ENCODE peak calls at places on chromosome 9, in seven cellular contexts. J is mesothelial cell of epicardium; N is upper lobe of left lung; X is activated CD4-positive, alpha-beta T cell treated with anti-CD3 and anti-CD28 coated beads, Interleukin-2, amount 10 ng/mL, durations not matched to agents 7 days and 5 days; Q is aorta; D is HCT116; C is neural crest cell. P is an unnamed sample.

GRCh38 chr9:136341042-136341655 is 13.8 kb downstream of the GPSM1 start:
- DNase-seq in J (no peak), N (no peak), X (no peak), Q (no peak), D (no peak), C (no peak), P (no peak)

GRCh38 chr9:69975681-69976080 is 68.0 kb upstream of the MAMDC2 start:
- DNase-seq in J (no peak), N (no peak), X (no peak), Q (no peak), D (no peak), C (no peak), P (no peak)

GRCh38 chr9:77751341-77752091 is 103.4 kb upstream of the GNA14 start:
- DNase-seq in J (no peak), N (no peak), X (peak; percentile 42), Q (no peak), D (peak; percentile 12), C (peak; percentile 20), P (peak; percentile 49)

GRCh38 chr9:90770927-90771326 is 30.7 kb upstream of the SYK start:
- DNase-seq in J (no peak), N (no peak), X (no peak), Q (no peak), D (no peak), C (no peak), P (no peak)

GRCh38 chr9:98745470-98745869 is 36.7 kb upstream of the GABBR2 start:
- DNase-seq in J (no peak), N (no peak), X (no peak), Q (no peak), D (no peak), C (no peak), P (no peak)

GRCh38 chr9:17669206-17669605 is 90.3 kb downstream of the SH3GL2 start:
- DNase-seq in J (no peak), N (no peak), X (no peak), Q (no peak), D (no peak), C (no peak), P (no peak)

GRCh38 chr9:131382850-131383729 is 10.8 kb upstream of the PRRC2B start:
- DNase-seq in J (peak; percentile 39), N (peak; percentile 76), X (no peak), Q (no peak), D (no peak), C (no peak), P (peak; percentile 71)

GRCh38 chr9:75892168-75892901 is 1.9 kb downstream of the PCSK5 start:
- DNase-seq in J (peak; percentile 23), N (peak; percentile 40), X (peak; percentile 11), Q (peak; percentile 73), D (no peak), C (peak; percentile 3), P (peak; percentile 22)

GRCh38 chr9:136882109-136882946 is 4.0 kb upstream of the TRAF2 start:
- DNase-seq in J (no peak), N (peak; percentile 70), X (peak; percentile 88), Q (peak; percentile 80), D (peak; percentile 56), C (no peak), P (no peak)

GRCh38 chr9:7045361-7045760 is 287.6 kb downstream of the KDM4C start:
- DNase-seq in J (no peak), N (no peak), X (no peak), Q (no peak), D (no peak), C (no peak), P (no peak)

GRCh38 chr9:95030920-95031662 is 286.4 kb downstream of the FANCC start:
- DNase-seq in J (no peak), N (no peak), X (no peak), Q (no peak), D (no peak), C (no peak), P (no peak)

GRCh38 chr9:133683494-133684460 is 47.6 kb downstream of the DBH start:
- DNase-seq in J (no peak), N (no peak), X (peak; percentile 72), Q (peak; percentile 59), D (no peak), C (no peak), P (no peak)

GRCh38 chr9:92245005-92245797 is 48.3 kb downstream of the IARS1 start:
- DNase-seq in J (no peak), N (no peak), X (no peak), Q (no peak), D (no peak), C (no peak), P (no peak)

GRCh38 chr9:89817186-89817960 is 212.6 kb downstream of the GADD45G start:
- DNase-seq in J (no peak), N (no peak), X (no peak), Q (no peak), D (no peak), C (no peak), P (no peak)

GRCh38 chr9:14797442-14797841 is 74.9 kb upstream of the CER1 start:
- DNase-seq in J (no peak), N (no peak), X (no peak), Q (no peak), D (no peak), C (no peak), P (no peak)

GRCh38 chr9:111481885-111482636 is 2.1 kb downstream of the ECPAS start:
- DNase-seq in J (no peak), N (no peak), X (no peak), Q (no peak), D (no peak), C (no peak), P (peak; percentile 41)

P was measured in HEK293T.